ENCODE peak calls at places on chromosome 22, in four cellular contexts. W is body of pancreas, C is left lung, D is OCI-LY7. E is an unnamed sample.
A peak's percentile ranks its signal among the peaks of the same experiment; 100 is the strongest.

GRCh38 chr22:23289851-23290724 is 109.8 kb downstream of the BCR start:
- DNase-seq in C (no peak), D (peak; percentile 60), W (peak; percentile 45), E (peak; percentile 63)

GRCh38 chr22:47174671-47175111 is 412.2 kb downstream of the TBC1D22A start:
- DNase-seq in C (peak; percentile 31), D (no peak), W (peak; percentile 9), E (no peak)

GRCh38 chr22:18983120-18983651 is 47.1 kb upstream of the PRODH start:
- DNase-seq in W (no peak), C (no peak), D (no peak), E (no peak)

GRCh38 chr22:36606114-36606513 is 77.1 kb upstream of the EIF3D start:
- DNase-seq in D (no peak), C (no peak), W (peak; percentile 62), E (no peak)

GRCh38 chr22:48937032-48937639 is 890.5 kb downstream of the BRD1 start:
- DNase-seq in W (no peak), D (no peak), C (no peak), E (no peak)

GRCh38 chr22:36311386-36312085 is 58.6 kb downstream of the APOL1 start:
- DNase-seq in C (no peak), W (no peak), D (no peak), E (no peak)

GRCh38 chr22:22210375-22210774 is 34.2 kb upstream of the VPREB1 start:
- DNase-seq in C (no peak), D (no peak), W (peak; percentile 31), E (no peak)

GRCh38 chr22:30591191-30591587 is 521 bp downstream of the PES1 start:
- DNase-seq in W (no peak), C (no peak), D (no peak), E (peak; percentile 9)

GRCh38 chr22:28983190-28983589 is 78.4 kb downstream of the C22orf31 start:
- DNase-seq in C (no peak), D (no peak), W (no peak), E (no peak)

GRCh38 chr22:36926309-36926708 is 12.9 kb downstream of the CSF2RB start:
- DNase-seq in D (no peak), C (no peak), W (no peak), E (no peak)

GRCh38 chr22:36156515-36157419 is 3.8 kb downstream of the APOL3 start:
- DNase-seq in D (peak; percentile 41), W (peak; percentile 66), C (peak; percentile 84), E (peak; percentile 86)

GRCh38 chr22:44340271-44341239 is 27.8 kb upstream of the SHISAL1 start:
- DNase-seq in D (no peak), C (no peak), W (no peak), E (no peak)

GRCh38 chr22:23213031-23213555 is 32.8 kb downstream of the BCR start:
- DNase-seq in D (no peak), C (no peak), W (no peak), E (no peak)

GRCh38 chr22:38867496-38868285 is 4.3 kb downstream of the CBX6 start:
- DNase-seq in C (peak; percentile 29), D (no peak), W (peak; percentile 1), E (no peak)

GRCh38 chr22:39243443-39244072 is 1.2 kb downstream of the PDGFB start:
- DNase-seq in C (no peak), D (no peak), W (peak; percentile 69), E (no peak)

GRCh38 chr22:24141586-24141985 is 39.7 kb upstream of the SUSD2 start:
- DNase-seq in W (no peak), C (no peak), D (no peak), E (no peak)

GRCh38 chr22:49088801-49089791 is 738.6 kb downstream of the BRD1 start:
- DNase-seq in W (no peak), C (no peak), D (no peak), E (no peak)

GRCh38 chr22:36026741-36027140 is 1.9 kb downstream of the RBFOX2 start:
- DNase-seq in D (peak; percentile 40), C (no peak), W (no peak), E (no peak)

GRCh38 chr22:25627271-25627848 is 62.9 kb downstream of the GRK3 start:
- DNase-seq in C (no peak), D (peak; percentile 43), W (no peak), E (no peak)

GRCh38 chr22:43168416-43169309 is 17.3 kb downstream of the TSPO start:
- DNase-seq in C (no peak), W (no peak), D (no peak), E (no peak)

GRCh38 chr22:16917144-16918003 is 90.6 kb downstream of the GAB4 start:
- DNase-seq in C (peak; percentile 40), W (peak; percentile 42), D (peak; percentile 85), E (peak; percentile 29)

GRCh38 chr22:32476286-32476685 is 1.7 kb downstream of the FBXO7 start:
- DNase-seq in D (no peak), W (no peak), C (no peak), E (peak; percentile 44)
- H3K4me1 ChIP-seq in D (peaks cover 33% of the 10 kb centered on the region), W (peaks cover 20% of the 10 kb centered on the region), C (peaks cover 22% of the 10 kb centered on the region), E (peaks cover 10% of the 10 kb centered on the region)

GRCh38 chr22:20464912-20465758 is 27.5 kb upstream of the SCARF2 start:
- DNase-seq in D (no peak), W (no peak), C (no peak), E (no peak)

GRCh38 chr22:20465759-20466077 is 28.1 kb upstream of the SCARF2 start:
- DNase-seq in D (no peak), W (no peak), C (no peak), E (no peak)

GRCh38 chr22:20463324-20464095 is 25.9 kb upstream of the SCARF2 start:
- DNase-seq in D (peak; percentile 86), W (no peak), C (no peak), E (peak; percentile 43)

GRCh38 chr22:20466659-20467379 is 28.8 kb downstream of the KLHL22 start:
- DNase-seq in D (no peak), W (no peak), C (no peak), E (no peak)

GRCh38 chr22:20464096-20464614 is 26.5 kb upstream of the SCARF2 start:
- DNase-seq in C (no peak), W (no peak), D (peak; percentile 52), E (peak; percentile 27)
- H3K4me1 ChIP-seq in C (no peaks in the 10 kb centered on the region), W (peaks cover 12% of the 10 kb centered on the region), D (peaks cover 25% of the 10 kb centered on the region), E (no peaks in the 10 kb centered on the region)

GRCh38 chr22:20551805-20552449 is 44.5 kb downstream of the MED15 start:
- DNase-seq in W (peak; percentile 84), C (no peak), D (no peak), E (no peak)

GRCh38 chr22:20552913-20553401 is 45.5 kb downstream of the MED15 start:
- DNase-seq in D (no peak), C (no peak), W (peak; percentile 47), E (no peak)

GRCh38 chr22:20553947-20554741 is 46.7 kb downstream of the MED15 start:
- DNase-seq in W (no peak), C (no peak), D (no peak), E (no peak)

GRCh38 chr22:20552450-20552894 is 45.1 kb downstream of the MED15 start:
- DNase-seq in W (peak; percentile 74), D (no peak), C (no peak), E (no peak)

DNA sequence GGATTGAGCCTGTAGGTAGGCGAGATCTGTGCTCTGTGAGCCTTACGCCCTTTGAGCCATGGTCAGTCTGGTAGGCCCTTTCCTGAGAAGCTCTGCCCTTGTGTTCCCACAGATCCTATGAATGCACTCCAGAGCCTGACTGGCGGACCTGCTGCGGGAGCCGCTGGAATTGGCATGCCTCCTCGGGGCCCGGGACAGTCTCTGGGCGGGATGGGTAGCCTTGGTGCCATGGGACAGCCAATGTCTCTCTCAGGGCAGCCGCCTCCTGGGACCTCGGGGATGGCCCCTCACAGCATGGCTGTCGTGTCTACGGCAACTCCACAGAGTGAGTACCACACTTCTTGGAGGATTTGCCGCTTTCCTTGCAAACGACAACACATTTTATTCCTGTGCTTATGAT is 47.4 kb downstream of the MED15 start:
- DNase-seq in W (no peak), C (no peak), D (no peak), E (no peak)
- H3K4me1 ChIP-seq in W (peaks cover 42% of the 10 kb centered on the region), C (peaks cover 32% of the 10 kb centered on the region), D (no peaks in the 10 kb centered on the region), E (no peaks in the 10 kb centered on the region)

GRCh38 chr22:40635940-40636379 is 559 bp downstream of the MRTFA start:
- DNase-seq in C (no peak), W (no peak), D (peak; percentile 45), E (peak; percentile 39)

GRCh38 chr22:40637181-40638150 is 947 bp upstream of the MRTFA start:
- DNase-seq in W (no peak), D (peak; percentile 43), C (peak; percentile 71), E (peak; percentile 62)

GRCh38 chr22:40634119-40634903 is 2.2 kb downstream of the MRTFA start:
- DNase-seq in C (no peak), W (no peak), D (no peak), E (no peak)

GRCh38 chr22:40636380-40637180 is at the start of gene MRTFA:
- DNase-seq in D (peak; percentile 99), W (peak; percentile 100), C (peak; percentile 100), E (peak; percentile 100)

GRCh38 chr22:40635008-40635939 is 1.2 kb downstream of the MRTFA start:
- DNase-seq in D (no peak), C (no peak), W (no peak), E (no peak)
- H3K4me1 ChIP-seq in D (peaks cover 21% of the 10 kb centered on the region), C (peaks cover 12% of the 10 kb centered on the region), W (peaks cover 28% of the 10 kb centered on the region), E (peaks cover 6% of the 10 kb centered on the region)

GRCh38 chr22:46091277-46091977 is 58.9 kb upstream of the PPARA start:
- DNase-seq in D (no peak), C (no peak), W (peak; percentile 13), E (no peak)
- H3K4me1 ChIP-seq in D (no peaks in the 10 kb centered on the region), C (peaks cover 39% of the 10 kb centered on the region), W (peaks cover 99% of the 10 kb centered on the region), E (no peaks in the 10 kb centered on the region)

DNA sequence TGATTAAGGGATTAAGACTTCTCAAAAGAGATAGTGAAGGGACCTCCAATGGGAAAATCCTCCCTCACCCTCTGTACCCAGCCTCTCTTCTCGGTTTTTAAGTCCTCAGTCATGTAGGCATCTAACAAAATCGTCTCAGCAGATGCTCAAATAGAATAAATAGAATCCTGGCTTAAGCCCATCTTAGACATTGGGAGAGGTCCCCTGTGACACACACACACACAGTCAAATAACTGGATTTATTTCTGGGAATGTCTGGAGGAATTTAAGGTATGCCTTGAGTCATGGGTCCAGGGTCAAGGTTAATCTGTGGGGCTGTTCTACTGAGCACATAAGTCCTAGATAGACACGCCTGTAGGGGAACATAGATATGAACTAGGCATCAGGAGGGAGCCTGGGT is 478.2 kb downstream of the MIAT start:
- DNase-seq in W (no peak), D (no peak), C (no peak), E (no peak)
- H3K4me1 ChIP-seq in W (no peaks in the 10 kb centered on the region), D (no peaks in the 10 kb centered on the region), C (no peaks in the 10 kb centered on the region), E (no peaks in the 10 kb centered on the region)

GRCh38 chr22:50371101-50371648 is 28.0 kb downstream of the PPP6R2 start:
- DNase-seq in D (no peak), W (no peak), C (no peak), E (no peak)

GRCh38 chr22:50376064-50376747 is 33.1 kb downstream of the PPP6R2 start:
- DNase-seq in D (no peak), W (no peak), C (no peak), E (no peak)
- H3K4me1 ChIP-seq in D (no peaks in the 10 kb centered on the region), W (no peaks in the 10 kb centered on the region), C (no peaks in the 10 kb centered on the region), E (no peaks in the 10 kb centered on the region)

E was measured in small intestine.